ENCODE peak calls at places on chromosomes 1 and 21, in ten cellular contexts. D is mammary epithelial cell, O is GM20000, Q is progenitor cell of endocrine pancreas, X is fibroblast of lung, W is mesothelial cell of epicardium, H is mucosa of descending colon, P is cardiac fibroblast, L is prostate gland, F is A549. Y is an unnamed sample.

GRCh38 chr1:176073524-176074157 is 133.4 kb downstream of the COP1 start:
- DNase-seq in P (peak), O (peak), X (peak), W (no peak), D (peak), L (peak), Q (no peak), H (no peak), F (peak), Y (no peak)

GRCh38 chr1:41509270-41509671 is 24.8 kb upstream of the EDN2 start:
- DNase-seq in X (no peak), F (no peak), L (no peak), W (no peak), P (no peak), Q (no peak), O (no peak), H (no peak), D (no peak), Y (no peak)

GRCh38 chr1:99457381-99458165 is 188.3 kb upstream of the PALMD start:
- DNase-seq in D (peak), F (peak), H (no peak), P (peak), O (no peak), Q (no peak), L (no peak), W (no peak), X (peak), Y (no peak)

GRCh38 chr1:157992031-157992568 is 1.3 kb upstream of the KIRREL1 start:
- DNase-seq in D (peak), H (no peak), O (peak), X (peak), W (peak), P (peak), F (peak), L (peak), Q (peak), Y (peak)

GRCh38 chr1:7266561-7266960 is 481.3 kb downstream of the CAMTA1 start:
- DNase-seq in H (no peak), Q (no peak), O (no peak), P (no peak), F (no peak), W (no peak), X (no peak), D (no peak), L (no peak), Y (no peak)

GRCh38 chr1:219313961-219314360 is 140.3 kb downstream of the LYPLAL1 start:
- DNase-seq in X (no peak), P (no peak), L (no peak), Q (no peak), F (no peak), D (no peak), H (no peak), O (no peak), W (no peak), Y (no peak)

GRCh38 chr1:53465023-53465957 is 6.1 kb downstream of the DMRTB1 start:
- DNase-seq in W (no peak), F (no peak), L (no peak), O (no peak), X (no peak), P (no peak), Q (no peak), D (no peak), H (no peak), Y (no peak)

GRCh38 chr1:113677250-113678158 is 81.8 kb downstream of the PHTF1 start:
- DNase-seq in P (peak), X (peak), O (peak), L (no peak), F (peak), W (no peak), D (peak), H (no peak), Q (no peak), Y (peak)

GRCh38 chr1:154794608-154795007 is 75.5 kb downstream of the KCNN3 start:
- DNase-seq in F (peak), O (no peak), X (no peak), P (no peak), W (no peak), L (no peak), Q (no peak), D (no peak), H (no peak), Y (no peak)

GRCh38 chr1:190323530-190323929 is 154.1 kb downstream of the BRINP3 start:
- DNase-seq in D (no peak), H (no peak), F (no peak), P (no peak), Q (no peak), X (no peak), O (no peak), W (no peak), L (no peak), Y (no peak)

GRCh38 chr1:8118031-8118451 is 91.9 kb upstream of the ERRFI1 start:
- DNase-seq in L (no peak), H (no peak), X (peak), P (no peak), D (no peak), O (no peak), F (peak), Q (no peak), W (no peak), Y (no peak)

GRCh38 chr1:16392740-16393139 is 25.7 kb downstream of the SZRD1 start:
- DNase-seq in L (no peak), O (no peak), W (no peak), P (peak), X (no peak), H (no peak), D (no peak), F (no peak), Q (no peak), Y (no peak)

GRCh38 chr1:87478231-87478630 is 149.6 kb downstream of the LMO4 start:
- DNase-seq in D (peak), X (peak), F (peak), Q (no peak), H (no peak), W (no peak), L (no peak), O (no peak), P (peak), Y (no peak)

GRCh38 chr21:41677671-41678015 is 89.2 kb downstream of the RIPK4 start:
- DNase-seq in O (no peak), X (peak), H (no peak), W (no peak), P (no peak), F (peak), D (no peak), Q (no peak), L (no peak), Y (no peak)

GRCh38 chr21:31338892-31339368 is 5.1 kb downstream of the TIAM1 start:
- DNase-seq in Q (no peak), W (no peak), D (no peak), X (no peak), P (no peak), H (no peak), O (no peak), L (no peak), F (no peak), Y (no peak)

GRCh38 chr1:149845416-149845815 is 54.0 kb upstream of the BOLA1 start:
- DNase-seq in W (no peak), F (no peak), P (no peak), L (no peak), X (no peak), Q (no peak), D (no peak), H (no peak), O (no peak), Y (no peak)

GRCh38 chr1:8139941-8140340 is 113.8 kb upstream of the ERRFI1 start:
- DNase-seq in W (no peak), Q (no peak), L (no peak), D (no peak), P (no peak), H (no peak), X (no peak), F (no peak), O (no peak), Y (no peak)

GRCh38 chr1:228030451-228031201 is 23.8 kb downstream of the WNT3A start:
- DNase-seq in X (no peak), F (no peak), H (peak), Q (no peak), O (no peak), L (no peak), P (no peak), W (no peak), D (no peak), Y (no peak)

GRCh38 chr1:34884961-34885360 is 25.4 kb upstream of the SMIM12 start:
- DNase-seq in P (no peak), W (no peak), O (peak), F (peak), L (no peak), Q (no peak), H (no peak), X (no peak), D (no peak), Y (no peak)

GRCh38 chr1:23531695-23532094 is 662 bp upstream of the E2F2 start:
- DNase-seq in D (no peak), O (no peak), L (no peak), X (no peak), H (no peak), P (no peak), F (no peak), Q (no peak), W (no peak), Y (no peak)

GRCh38 chr1:161179698-161180097 is 2.4 kb upstream of the B4GALT3 start:
- DNase-seq in P (no peak), O (no peak), H (no peak), D (no peak), X (no peak), F (no peak), L (no peak), W (no peak), Q (no peak), Y (no peak)

GRCh38 chr1:203273206-203273868 is 32.0 kb upstream of the BTG2 start:
- DNase-seq in Q (peak), L (peak), O (peak), F (peak), H (peak), D (peak), P (peak), W (peak), X (peak), Y (peak)

GRCh38 chr1:222618880-222619321 is 1.0 kb downstream of the MIA3 start:
- DNase-seq in D (peak), X (peak), F (no peak), P (peak), W (no peak), H (peak), Q (peak), O (peak), L (no peak), Y (no peak)

DNA sequence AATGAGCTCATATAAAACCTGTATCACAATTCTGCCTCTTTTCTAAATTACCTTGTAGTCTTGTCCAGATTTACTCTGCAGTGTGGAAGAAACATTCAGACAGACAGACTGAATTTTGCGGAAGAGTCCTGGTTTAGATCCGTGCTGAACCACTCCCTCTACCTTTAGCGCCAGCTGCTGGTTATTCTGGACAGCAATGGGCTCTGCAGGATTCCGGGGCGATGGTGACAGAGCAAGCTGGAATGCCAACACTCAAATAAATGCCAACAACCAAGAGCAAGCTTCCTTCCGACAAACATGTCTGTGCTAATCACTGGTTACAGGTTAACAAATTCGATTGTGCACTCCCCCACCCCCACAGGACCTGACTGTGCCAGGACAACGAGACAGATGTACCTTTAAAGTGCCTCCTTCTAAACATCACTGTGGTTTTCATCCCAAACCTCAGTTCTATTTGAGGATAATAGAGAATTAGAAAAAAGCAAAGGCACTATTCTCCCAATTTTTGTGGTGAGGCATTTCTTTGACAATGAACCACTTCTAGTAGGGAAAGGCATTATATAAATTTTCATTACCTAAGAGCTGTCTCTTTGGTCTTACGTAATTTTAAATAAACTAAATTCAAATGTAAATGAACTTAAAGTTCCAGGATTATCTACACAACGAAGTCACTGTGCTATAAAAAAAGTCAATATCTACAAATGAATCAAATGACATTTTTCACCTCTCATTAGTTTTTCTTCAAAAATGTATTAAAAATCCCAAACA is 90.4 kb downstream of the INTS7 start:
- DNase-seq in L (peak), Q (no peak), X (peak), H (no peak), P (peak), D (peak), O (no peak), F (peak), W (no peak), Y (no peak)
- TF ChIP-seq CTCF in L (peak), Q (peak), X (peak), H (peak), P (peak), D (peak), O (no peak), F (peak), W (no peak), Y (peak)

DNA sequence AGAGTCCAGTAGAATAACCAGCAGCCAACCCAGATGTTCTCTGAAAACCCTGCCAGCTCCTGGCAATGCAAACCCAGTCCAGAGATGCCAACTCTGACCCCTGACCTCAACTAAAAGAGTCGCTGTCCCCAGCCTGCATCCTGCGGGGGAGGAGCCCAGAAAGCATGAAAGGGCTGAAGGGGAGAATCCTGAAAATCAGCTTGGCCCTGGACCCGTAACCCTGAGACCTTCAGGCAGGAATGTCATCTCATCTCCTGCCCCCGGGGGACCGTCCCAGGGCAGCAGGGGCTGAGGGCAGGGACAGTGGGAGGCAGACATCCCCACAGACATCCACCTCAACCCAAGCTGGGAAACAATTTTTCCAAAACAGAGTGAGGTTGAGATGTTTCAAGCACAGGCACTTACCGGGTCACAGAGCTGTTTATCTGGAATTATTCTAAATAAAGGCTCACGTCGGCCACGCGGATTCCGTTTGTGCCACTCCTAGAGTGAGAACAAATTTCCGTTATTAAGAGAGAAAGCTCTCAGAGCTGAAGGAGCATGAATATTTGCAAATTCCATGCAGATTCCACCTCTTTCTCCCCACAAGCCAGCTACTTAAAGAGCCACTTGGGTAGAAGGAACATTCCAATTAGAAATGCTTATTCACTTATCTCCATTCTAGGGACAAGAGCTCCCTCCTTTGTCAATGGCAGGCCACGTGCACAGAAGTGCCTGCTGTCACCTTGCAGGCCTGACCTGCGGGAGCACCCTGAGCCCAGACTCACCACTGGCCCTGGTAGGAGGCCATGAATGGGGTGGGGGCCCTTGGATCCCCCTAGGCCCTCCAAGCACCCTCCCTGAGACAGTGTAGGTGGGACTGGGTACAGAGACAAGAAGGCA is 240.2 kb downstream of the NPHP4 start:
- DNase-seq in H (no peak), L (no peak), P (no peak), D (no peak), W (no peak), X (no peak), F (no peak), O (no peak), Q (no peak), Y (no peak)
- TF ChIP-seq CTCF in H (no peak), L (no peak), P (no peak), D (no peak), W (no peak), X (no peak), F (no peak), O (no peak), Q (no peak), Y (no peak)

GRCh38 chr1:1858382-1859086 is 32.4 kb downstream of the GNB1 start:
- DNase-seq in Q (no peak), X (peak), F (peak), O (no peak), L (peak), H (peak), W (no peak), D (peak), P (peak), Y (no peak)
- TF ChIP-seq CTCF in Q (peak), X (peak), F (no peak), O (no peak), L (peak), H (no peak), W (no peak), D (peak), P (peak), Y (peak)

GRCh38 chr1:230365723-230366307 is 60.3 kb downstream of the PGBD5 start:
- DNase-seq in P (no peak), X (no peak), F (no peak), Q (no peak), W (no peak), L (no peak), D (no peak), H (no peak), O (no peak), Y (no peak)
- TF ChIP-seq CTCF in P (peak), X (no peak), F (no peak), Q (no peak), W (no peak), L (no peak), D (no peak), H (no peak), O (no peak), Y (no peak)

DNA sequence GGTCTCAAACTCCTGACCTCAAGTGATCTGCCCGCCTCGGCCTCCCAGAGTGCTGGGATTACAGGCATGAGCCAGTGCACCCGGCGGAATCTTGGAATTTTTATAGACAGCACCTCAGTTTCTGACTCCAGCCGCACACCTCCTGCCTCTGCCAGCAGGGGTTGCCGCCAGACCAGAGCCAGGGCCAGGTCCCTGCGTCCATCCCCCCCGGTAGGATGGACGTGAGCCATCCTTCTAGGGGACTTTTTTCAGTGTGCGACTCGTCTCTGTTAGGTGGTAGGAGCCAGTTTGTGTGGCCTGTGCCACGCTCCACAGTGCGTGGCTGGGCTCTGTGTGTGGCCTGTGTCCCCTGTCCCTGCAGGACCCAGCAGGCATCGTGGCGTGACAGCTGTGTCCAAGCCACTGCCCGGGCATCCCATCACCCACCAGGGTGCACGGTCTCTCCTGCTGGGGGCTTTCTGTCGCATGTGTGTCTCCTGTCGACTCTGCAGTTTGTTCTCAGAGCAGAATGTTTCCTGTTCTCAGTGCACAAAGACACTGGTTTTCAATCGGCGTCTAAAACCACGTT is 15.6 kb downstream of the CSTB start:
- DNase-seq in D (no peak), F (no peak), O (no peak), P (no peak), X (no peak), Q (no peak), L (no peak), H (no peak), W (no peak), Y (no peak)
- TF ChIP-seq CTCF in D (no peak), F (no peak), O (no peak), P (no peak), X (no peak), Q (no peak), L (no peak), H (no peak), W (no peak), Y (no peak)

Y was measured in D721Med.